ENCODE peak calls at places on chromosomes 16 and 17, in four cellular contexts. U is A549, Z is heart left ventricle, S is tibial nerve. G is an unnamed sample.

GRCh38 chr16:84585886-84586285 is 32.0 kb downstream of the COTL1 start:
- DNase-seq in S (no peak), Z (no peak), U (peak), G (no peak)

GRCh38 chr17:72122002-72122310 is 1.1 kb downstream of the SOX9 start:
- DNase-seq in Z (no peak), U (no peak), S (no peak), G (no peak)

GRCh38 chr17:18129041-18129502 is 20.5 kb downstream of the MYO15A start:
- DNase-seq in U (peak), S (no peak), Z (no peak), G (peak)

GRCh38 chr16:49620158-49620867 is 235.6 kb downstream of the ZNF423 start:
- DNase-seq in Z (peak), U (peak), S (peak), G (peak)

GRCh38 chr16:253833-254232 is 19.2 kb downstream of the FAM234A start:
- DNase-seq in S (no peak), U (no peak), Z (no peak), G (no peak)

GRCh38 chr16:82995927-82996441 is 369.2 kb downstream of the CDH13 start:
- DNase-seq in Z (no peak), S (peak), U (no peak), G (no peak)

GRCh38 chr16:66469291-66469931 is 42.3 kb downstream of the BEAN1 start:
- DNase-seq in S (no peak), U (no peak), Z (no peak), G (no peak)

GRCh38 chr17:81884968-81885367 is 6.4 kb downstream of the ALYREF start:
- DNase-seq in U (no peak), Z (no peak), S (no peak), G (no peak)

GRCh38 chr17:82396601-82397435 is 21.3 kb upstream of the HEXD start:
- DNase-seq in Z (peak), S (peak), U (no peak), G (no peak)

GRCh38 chr16:17375388-17376304 is 95.1 kb downstream of the XYLT1 start:
- DNase-seq in U (no peak), S (no peak), Z (no peak), G (no peak)

DNA sequence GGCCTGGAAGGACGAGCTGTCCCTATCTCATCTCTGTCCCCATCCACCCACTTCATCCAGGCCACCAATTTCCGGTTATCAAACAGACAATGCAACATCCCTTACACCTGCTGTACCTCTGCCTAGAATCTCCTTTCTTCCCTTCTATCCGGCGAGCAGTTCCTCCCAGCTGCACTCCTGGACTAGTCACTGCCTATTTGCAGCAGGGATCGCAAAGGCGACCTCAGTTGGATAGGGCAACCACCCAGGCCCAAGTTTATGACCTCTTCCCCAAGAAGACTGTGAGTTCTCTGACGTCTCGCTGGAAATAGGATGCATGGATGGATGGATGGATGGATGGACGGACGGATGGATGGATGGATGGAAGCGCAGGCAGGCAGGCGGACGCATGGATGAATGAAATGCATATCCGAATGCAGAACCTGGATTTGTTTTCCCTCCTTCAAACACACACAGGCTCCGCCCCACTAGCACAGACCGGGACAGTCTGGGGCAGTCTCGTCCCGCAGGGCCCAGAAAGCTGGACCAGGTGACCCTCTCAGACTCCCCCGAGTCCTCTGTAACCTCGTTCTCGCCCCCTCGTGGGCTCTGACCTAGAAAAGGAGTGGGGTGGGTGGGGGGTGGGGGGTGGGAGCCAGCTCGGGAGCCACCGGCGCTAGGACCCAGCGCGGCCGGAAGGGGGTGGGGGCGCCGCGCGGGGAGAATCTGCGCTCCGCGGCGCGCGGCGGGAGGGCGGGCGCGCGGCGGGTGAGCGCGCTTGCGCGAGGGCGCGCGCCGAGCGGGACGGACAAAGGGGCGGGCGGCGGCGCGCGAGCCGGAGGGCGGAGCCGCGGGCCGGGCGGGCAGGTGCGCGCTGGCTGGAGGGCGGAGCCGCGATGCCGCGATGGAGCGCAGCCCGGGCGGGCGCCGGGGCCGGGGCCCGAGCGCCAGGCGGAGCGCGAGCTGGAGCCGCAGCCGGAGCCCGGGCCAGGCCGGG is at the start of gene SBK1:
- DNase-seq in Z (peak), U (peak), S (peak), G (peak)
- TF ChIP-seq POLR2A in Z (no peak), U (no peak), S (no peak), G (peak)

DNA sequence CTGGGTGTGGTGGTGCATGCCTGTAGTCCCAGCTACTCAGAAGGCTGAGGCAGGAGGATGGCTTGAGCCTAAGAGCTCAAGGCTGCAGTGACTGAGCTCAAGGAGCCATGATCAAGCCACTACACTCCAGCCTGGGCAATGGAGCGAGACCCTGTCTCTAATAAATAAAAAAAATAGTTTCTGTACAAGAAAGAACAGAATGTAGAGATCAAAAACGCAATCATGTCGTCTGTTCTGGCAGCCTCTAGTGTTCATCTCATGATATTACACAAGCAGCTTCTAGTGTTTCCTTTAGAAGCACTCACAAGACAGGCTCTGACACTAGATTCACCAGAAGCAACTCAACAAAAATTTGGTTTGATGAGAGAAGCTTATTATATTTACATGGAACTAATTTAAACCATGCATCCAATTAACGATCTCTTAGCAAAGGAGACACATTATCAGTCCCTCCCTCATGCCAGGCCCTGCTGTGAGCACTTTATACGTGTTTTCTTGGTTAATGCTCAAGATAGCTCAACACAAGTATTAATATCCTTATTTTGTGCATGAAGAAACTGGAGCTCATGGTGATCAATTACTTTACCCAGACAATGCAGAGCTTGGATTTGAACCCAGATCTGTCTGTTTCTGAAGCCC is 6.9 kb upstream of the KRTAP17-1 start:
- DNase-seq in Z (no peak), U (peak), S (peak), G (peak)
- H3K27ac ChIP-seq in Z (no peak), U (no peak), S (no peak), G (no peak)

DNA sequence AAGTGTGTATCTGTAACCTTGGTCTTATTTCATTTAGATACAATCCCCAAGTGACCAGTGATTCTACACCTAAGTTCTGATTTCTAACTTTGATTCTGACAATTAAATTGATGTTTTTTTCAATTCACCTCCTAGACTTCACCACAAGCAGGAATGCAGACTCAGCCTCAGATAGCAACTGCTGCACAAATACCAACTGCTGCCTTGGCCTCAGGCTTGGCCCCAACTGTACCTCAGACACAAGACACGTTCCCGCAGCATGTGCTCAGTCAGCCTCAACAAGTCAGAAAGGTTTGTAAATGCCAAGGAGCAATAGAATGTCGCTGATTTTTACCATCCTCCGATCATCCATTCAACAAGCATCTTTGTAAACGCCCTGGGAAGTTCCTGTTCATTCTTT is 177.7 kb downstream of the MRTFB start:
- DNase-seq in U (no peak), S (no peak), Z (no peak), G (no peak)
- TF ChIP-seq POLR2A in U (no peak), S (no peak), Z (no peak), G (no peak)

GRCh38 chr17:75456417-75457046 is at the start of gene TMEM94:
- DNase-seq in U (peak), Z (peak), S (peak), G (peak)

GRCh38 chr17:75460295-75460694 is 3.9 kb downstream of the TMEM94 start:
- DNase-seq in S (no peak), U (no peak), Z (no peak), G (no peak)

GRCh38 chr17:75459590-75460267 is 3.3 kb downstream of the TMEM94 start:
- DNase-seq in S (no peak), U (no peak), Z (no peak), G (no peak)

GRCh38 chr17:75457047-75457654 is 716 bp downstream of the TMEM94 start:
- DNase-seq in U (peak), Z (peak), S (no peak), G (peak)

GRCh38 chr17:75459246-75459589 is 2.8 kb downstream of the TMEM94 start:
- DNase-seq in U (no peak), Z (no peak), S (no peak), G (no peak)
- H3K27ac ChIP-seq in U (no peak), Z (peak), S (peak), G (peak)